ENCODE peak calls at places on chromosomes 5 and 9, in seven cellular contexts. U, B, O, R, Q, L and K are unnamed samples.

GRCh38 chr5:179765400-179765799 is 28.4 kb upstream of the LTC4S start:
- DNase-seq in R (peak; percentile 89), Q (peak; percentile 29), L (no peak), B (peak; percentile 86), U (no peak), O (no peak), K (no peak)

GRCh38 chr5:11903614-11904269 is 504 bp downstream of the CTNND2 start:
- DNase-seq in L (peak; percentile 41), U (peak; percentile 7), B (peak; percentile 20), O (no peak), R (no peak), Q (peak; percentile 69), K (peak; percentile 83)

GRCh38 chr9:72443855-72444254 is 77.6 kb upstream of the TMC1 start:
- DNase-seq in O (no peak), L (no peak), B (peak; percentile 66), Q (no peak), R (peak; percentile 71), U (no peak), K (no peak)

GRCh38 chr9:12771891-12772290 is 2.9 kb upstream of the LURAP1L start:
- DNase-seq in B (peak; percentile 94), L (no peak), O (no peak), U (no peak), R (peak; percentile 6), Q (no peak), K (no peak)

GRCh38 chr5:141508808-141509611 is 20.1 kb downstream of the PCDHGC5 start:
- DNase-seq in L (peak; percentile 51), B (peak; percentile 96), R (peak; percentile 98), U (peak; percentile 12), Q (peak; percentile 65), O (no peak), K (peak; percentile 96)

GRCh38 chr5:144028058-144028457 is 142.4 kb downstream of the YIPF5 start:
- DNase-seq in R (no peak), O (no peak), Q (no peak), B (peak; percentile 4), L (peak; percentile 23), U (no peak), K (peak; percentile 78)

GRCh38 chr5:134451618-134452505 is 40.2 kb upstream of the CDKN2AIPNL start:
- DNase-seq in U (peak; percentile 41), L (no peak), O (no peak), Q (peak; percentile 16), B (peak; percentile 74), R (peak; percentile 79), K (peak; percentile 85)

GRCh38 chr9:90914868-90915483 is 113.4 kb downstream of the SYK start:
- DNase-seq in U (peak; percentile 75), R (peak; percentile 53), B (peak; percentile 78), Q (peak; percentile 65), L (peak; percentile 64), O (peak; percentile 67), K (peak; percentile 83)

GRCh38 chr9:97041898-97042297 is 3.0 kb upstream of the CTSV start:
- DNase-seq in O (no peak), U (no peak), R (no peak), L (no peak), B (peak; percentile 27), Q (no peak), K (no peak)